ENCODE peak calls at places on chromosomes 7 and 10, in five cellular contexts. B is activated T-cell treated with anti-CD3 and anti-CD28 coated beads for 1 hour; J is SW 1271; U is globus pallidus; M is CD8-positive, alpha-beta T cell. O is an unnamed sample.

GRCh38 chr7:113367187-113367586 is 248.8 kb upstream of the SMIM30 start:
- DNase-seq in B (no peak), J (no peak), M (no peak), U (no peak), O (no peak)

GRCh38 chr10:27794157-27794556 is 48.5 kb upstream of the MKX start:
- DNase-seq in M (no peak), U (no peak), B (no peak), J (no peak), O (no peak)

GRCh38 chr10:8556321-8556720 is 501.8 kb downstream of the GATA3 start:
- DNase-seq in M (no peak), J (no peak), U (no peak), B (no peak), O (no peak)

GRCh38 chr7:45036801-45037200 is 36.8 kb downstream of the CCM2 start:
- DNase-seq in J (no peak), U (no peak), M (no peak), B (no peak), O (no peak)

GRCh38 chr7:84669177-84669732 is 474.7 kb upstream of the SEMA3A start:
- DNase-seq in M (no peak), B (no peak), J (no peak), U (no peak), O (no peak)

GRCh38 chr7:102935450-102936110 is 22.8 kb downstream of the LRRC17 start:
- DNase-seq in U (no peak), M (no peak), J (no peak), B (no peak), O (no peak)

GRCh38 chr7:27916372-27916771 is 176.4 kb downstream of the TAX1BP1 start:
- DNase-seq in B (no peak), M (no peak), J (no peak), U (no peak), O (no peak)

GRCh38 chr10:71456631-71457030 is 59.9 kb downstream of the CDH23 start:
- DNase-seq in J (no peak), B (no peak), U (no peak), M (no peak), O (no peak)

GRCh38 chr10:112209534-112210200 is 26.1 kb upstream of the GPAM start:
- DNase-seq in J (no peak), B (no peak), M (no peak), U (peak; percentile 43), O (no peak)

GRCh38 chr7:16078076-16078952 is 343.0 kb downstream of the CRPPA start:
- DNase-seq in U (peak; percentile 58), J (peak; percentile 70), M (no peak), B (no peak), O (no peak)

GRCh38 chr7:45977256-45977655 is 56.2 kb upstream of the IGFBP3 start:
- DNase-seq in M (no peak), B (no peak), U (no peak), J (no peak), O (no peak)

GRCh38 chr10:49313501-49314070 is 14.6 kb downstream of the C10orf71 start:
- DNase-seq in B (no peak), U (no peak), M (no peak), J (no peak), O (no peak)

GRCh38 chr10:43965033-43965917 is 316.6 kb upstream of the ZNF32 start:
- DNase-seq in J (no peak), U (no peak), B (no peak), M (no peak), O (no peak)

GRCh38 chr7:99184468-99185225 is 23.3 kb downstream of the KPNA7 start:
- DNase-seq in J (no peak), B (no peak), M (no peak), U (no peak), O (no peak)

GRCh38 chr7:87926581-87927461 is 7.2 kb upstream of the ADAM22 start:
- DNase-seq in U (no peak), M (no peak), J (no peak), B (no peak), O (no peak)

GRCh38 chr7:101598422-101598957 is 30.6 kb downstream of the MYL10 start:
- DNase-seq in B (no peak), M (no peak), U (no peak), J (no peak), O (no peak)

GRCh38 chr7:37508063-37508462 is 59.4 kb upstream of the ELMO1 start:
- DNase-seq in U (peak; percentile 54), B (no peak), J (no peak), M (no peak), O (no peak)

GRCh38 chr10:80455461-80456345 is 1.6 kb downstream of the TSPAN14 start:
- DNase-seq in U (no peak), J (no peak), M (no peak), B (no peak), O (no peak)

GRCh38 chr7:76383089-76383944 is 24.5 kb upstream of the YWHAG start:
- DNase-seq in U (no peak), J (no peak), M (no peak), B (no peak), O (no peak)

GRCh38 chr10:122362621-122363020 is 11.9 kb upstream of the PLEKHA1 start:
- DNase-seq in B (no peak), M (no peak), J (no peak), U (no peak), O (no peak)

GRCh38 chr10:48390933-48391845 is 84.7 kb downstream of the MAPK8 start:
- DNase-seq in M (no peak), B (no peak), U (no peak), J (peak; percentile 70), O (no peak)

GRCh38 chr7:33905389-33906032 is at the start of gene BMPER:
- DNase-seq in U (peak; percentile 8), B (no peak), M (no peak), J (no peak), O (no peak)

GRCh38 chr7:37908221-37908788 is 8.3 kb downstream of the SFRP4 start:
- DNase-seq in U (no peak), B (no peak), M (no peak), J (no peak), O (peak; percentile 55)

GRCh38 chr10:84054743-84055142 is 84.6 kb upstream of the GHITM start:
- DNase-seq in U (no peak), B (no peak), M (no peak), J (no peak), O (no peak)

GRCh38 chr10:85888559-85888958 is 478.0 kb downstream of the GRID1 start:
- DNase-seq in B (no peak), M (no peak), U (no peak), J (no peak), O (no peak)

GRCh38 chr10:58666024-58666423 is 153.4 kb downstream of the BICC1 start:
- DNase-seq in B (no peak), J (no peak), U (no peak), M (no peak), O (no peak)